ENCODE peak calls at places on chromosomes 6 and 20, in five cellular contexts. V, I, Q, B and E are unnamed samples.

GRCh38 chr6:155419161-155419560 is 36.5 kb downstream of the NOX3 start:
- DNase-seq in I (no peak), Q (no peak), V (no peak), B (no peak), E (no peak)

GRCh38 chr6:110761371-110761770 is 53.9 kb downstream of the CDK19 start:
- DNase-seq in I (no peak), Q (no peak), B (no peak), V (no peak), E (no peak)

GRCh38 chr6:3750324-3751018 is 1.0 kb downstream of the PXDC1 start:
- DNase-seq in B (no peak), V (peak; percentile 96), Q (peak; percentile 38), I (no peak), E (no peak)

GRCh38 chr6:6699741-6700367 is 111.3 kb downstream of the LY86 start:
- DNase-seq in V (no peak), I (no peak), Q (peak; percentile 75), B (no peak), E (no peak)

GRCh38 chr6:8079116-8079515 is 14.9 kb upstream of the BLOC1S5 start:
- DNase-seq in B (no peak), V (no peak), I (no peak), Q (no peak), E (no peak)

GRCh38 chr6:125166711-125167110 is 13.1 kb downstream of the TPD52L1 start:
- DNase-seq in B (no peak), Q (no peak), I (no peak), V (no peak), E (no peak)

GRCh38 chr20:45410887-45411286 is 2.8 kb downstream of the DBNDD2 start:
- DNase-seq in B (no peak), I (no peak), Q (no peak), V (no peak), E (no peak)

GRCh38 chr6:112189494-112189893 is 64.9 kb downstream of the LAMA4 start:
- DNase-seq in V (no peak), I (no peak), Q (no peak), B (no peak), E (no peak)

GRCh38 chr20:41174373-41174772 is 37.0 kb downstream of the PLCG1 start:
- DNase-seq in B (no peak), Q (no peak), V (no peak), I (no peak), E (no peak)